ENCODE peak calls at places on chromosomes 12 and 14, in six cellular contexts. E is neuronal stem cell, K is H1, O is IMR-90, Q is mesenchymal stem cell, M is trophoblast cell. C is an unnamed sample.

GRCh38 chr12:96263449-96263902 is 69.3 kb downstream of the ELK3 start:
- DNase-seq in E (no peak), K (no peak), O (peak; percentile 46), Q (peak; percentile 74), M (no peak), C (no peak)

GRCh38 chr14:89841855-89842254 is 112.7 kb downstream of the EFCAB11 start:
- DNase-seq in E (no peak), K (no peak), O (no peak), Q (no peak), M (peak; percentile 65), C (peak; percentile 56)

GRCh38 chr12:37666069-37666781 is 650.3 kb upstream of the ALG10B start:
- DNase-seq in E (no peak), K (no peak), O (no peak), Q (no peak), M (no peak), C (no peak)

GRCh38 chr14:106209745-106210144 is 683.4 kb downstream of the TMEM121 start:
- DNase-seq in E (no peak), K (no peak), O (no peak), Q (no peak), M (peak; percentile 55), C (no peak)

GRCh38 chr12:59031313-59031712 is 111.0 kb upstream of the LRIG3 start:
- DNase-seq in E (no peak), K (no peak), O (no peak), Q (no peak), M (no peak), C (no peak)

GRCh38 chr12:45268672-45269406 is 52.9 kb downstream of the ANO6 start:
- DNase-seq in E (no peak), K (no peak), O (peak; percentile 82), Q (peak; percentile 89), M (peak; percentile 25), C (no peak)

GRCh38 chr12:120090626-120091295 is 25.8 kb downstream of the RAB35 start:
- DNase-seq in E (no peak), K (no peak), O (no peak), Q (no peak), M (no peak), C (no peak)

GRCh38 chr14:23054000-23054811 is 3.1 kb downstream of the CDH24 start:
- DNase-seq in E (no peak), K (no peak), O (no peak), Q (no peak), M (no peak), C (peak; percentile 50)

GRCh38 chr12:109462868-109463692 is 14.0 kb downstream of the KCTD10 start:
- DNase-seq in E (no peak), K (no peak), O (peak; percentile 98), Q (peak; percentile 98), M (peak; percentile 71), C (peak; percentile 70)

GRCh38 chr14:68471964-68472508 is 320.8 kb downstream of the ZFP36L1 start:
- DNase-seq in E (no peak), K (no peak), O (no peak), Q (no peak), M (no peak), C (no peak)

GRCh38 chr14:92685784-92686355 is 62.6 kb downstream of the LGMN start:
- DNase-seq in E (no peak), K (no peak), O (no peak), Q (no peak), M (no peak), C (no peak)

GRCh38 chr14:32430326-32430725 is 101.2 kb downstream of the AKAP6 start:
- DNase-seq in E (no peak), K (no peak), O (peak; percentile 69), Q (peak; percentile 48), M (no peak), C (no peak)

GRCh38 chr14:24132061-24132685 is 1.7 kb downstream of the FITM1 start:
- DNase-seq in E (no peak), K (no peak), O (no peak), Q (no peak), M (no peak), C (no peak)

GRCh38 chr12:71797506-71797905 is 42.1 kb upstream of the TBC1D15 start:
- DNase-seq in E (no peak), K (no peak), O (no peak), Q (no peak), M (no peak), C (no peak)

GRCh38 chr12:118979763-118980406 is 1.5 kb upstream of the SRRM4 start:
- DNase-seq in E (peak; percentile 91), K (peak; percentile 39), O (peak; percentile 24), Q (peak; percentile 31), M (peak; percentile 39), C (peak; percentile 91)

GRCh38 chr14:93173943-93174395 is 10.7 kb downstream of the MOAP1 start:
- DNase-seq in E (no peak), K (no peak), O (peak; percentile 22), Q (no peak), M (no peak), C (no peak)

GRCh38 chr12:52062167-52063080 is 7.4 kb upstream of the ATG101 start:
- DNase-seq in E (no peak), K (no peak), O (no peak), Q (peak; percentile 24), M (no peak), C (no peak)

GRCh38 chr14:86799244-86799647 is 1193.7 kb downstream of the GALC start:
- DNase-seq in E (no peak), K (no peak), O (peak; percentile 98), Q (peak; percentile 91), M (peak; percentile 1), C (no peak)

GRCh38 chr14:58752782-58753181 is 115.0 kb downstream of the DACT1 start:
- DNase-seq in E (no peak), K (no peak), O (no peak), Q (no peak), M (peak; percentile 9), C (no peak)

DNA sequence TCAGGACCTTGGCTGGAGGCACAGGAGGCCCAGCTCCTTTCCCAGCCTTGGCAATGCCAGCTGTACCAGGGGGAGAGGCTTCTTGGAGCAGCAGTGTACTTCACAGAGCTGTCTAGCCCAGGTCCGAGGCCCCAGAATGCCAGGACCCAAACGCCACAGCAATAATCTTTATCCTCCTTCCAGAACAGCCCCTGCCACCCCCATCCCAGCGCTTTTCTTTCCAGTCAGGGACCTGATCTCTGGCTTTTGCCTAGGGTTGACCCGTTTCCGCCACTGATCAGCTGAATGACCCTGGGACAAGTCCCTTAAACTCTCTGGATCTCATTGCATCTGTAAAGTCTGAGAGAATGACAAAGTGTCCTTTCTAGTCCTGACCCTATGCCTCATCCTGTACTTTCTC is 5.1 kb downstream of the LAG3 start:
- DNase-seq in E (no peak), K (no peak), O (no peak), Q (no peak), M (no peak), C (no peak)
- H3K14ac ChIP-seq in E (no peak overlapping the region), K (no peak overlapping the region), O (no peak overlapping the region), Q (no peak overlapping the region), M (no peak overlapping the region), C (no peak overlapping the region)

GRCh38 chr12:62656576-62657362 is 190.1 kb downstream of the MON2 start:
- DNase-seq in E (no peak), K (no peak), O (no peak), Q (no peak), M (no peak), C (peak; percentile 65)

GRCh38 chr12:62659457-62660295 is 193.1 kb downstream of the MON2 start:
- DNase-seq in E (peak; percentile 48), K (peak; percentile 53), O (no peak), Q (no peak), M (no peak), C (peak; percentile 80)

GRCh38 chr12:62657363-62657632 is 190.7 kb downstream of the MON2 start:
- DNase-seq in E (no peak), K (no peak), O (no peak), Q (no peak), M (peak; percentile 13), C (no peak)

GRCh38 chr12:62658910-62659309 is 192.3 kb downstream of the MON2 start:
- DNase-seq in E (no peak), K (no peak), O (no peak), Q (no peak), M (no peak), C (no peak)

DNA sequence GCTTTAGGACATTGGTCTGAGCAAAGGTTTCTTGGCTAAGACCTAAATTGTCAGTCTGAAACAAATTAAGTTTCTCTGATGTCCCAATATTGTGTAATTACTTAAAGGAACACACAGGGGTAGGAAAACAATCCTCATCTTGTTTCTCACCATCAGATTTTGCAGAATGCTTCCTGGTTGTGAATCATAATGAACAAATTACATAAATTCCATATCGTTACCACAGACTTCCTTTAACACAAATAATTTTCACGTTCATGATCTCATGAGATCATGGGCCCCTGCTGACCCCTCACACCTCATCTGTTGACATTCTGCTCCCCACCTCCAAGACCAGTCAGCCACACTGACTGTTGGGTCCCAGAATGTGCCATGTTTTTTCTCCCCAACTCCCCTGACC is 194.1 kb downstream of the MON2 start:
- DNase-seq in E (no peak), K (no peak), O (peak; percentile 70), Q (no peak), M (no peak), C (no peak)
- H2BK120ac ChIP-seq in E (no peak overlapping the region), K (peak overlapping the region; percentile 91), O (no peak overlapping the region), Q (no peak overlapping the region), M (no peak overlapping the region), C (no peak overlapping the region)

GRCh38 chr12:62886796-62887195 is 48.2 kb downstream of the PPM1H start:
- DNase-seq in E (no peak), K (no peak), O (no peak), Q (no peak), M (no peak), C (no peak)

GRCh38 chr12:62882140-62882539 is 52.8 kb downstream of the PPM1H start:
- DNase-seq in E (no peak), K (no peak), O (no peak), Q (no peak), M (no peak), C (no peak)

GRCh38 chr12:62885242-62885641 is 49.7 kb downstream of the PPM1H start:
- DNase-seq in E (no peak), K (no peak), O (no peak), Q (no peak), M (no peak), C (no peak)

GRCh38 chr12:62879691-62880090 is 55.3 kb downstream of the PPM1H start:
- DNase-seq in E (no peak), K (no peak), O (no peak), Q (no peak), M (peak; percentile 71), C (no peak)

GRCh38 chr12:62882696-62883095 is 52.3 kb downstream of the PPM1H start:
- DNase-seq in E (no peak), K (no peak), O (no peak), Q (no peak), M (no peak), C (no peak)
- H3K14ac ChIP-seq in E (no peak overlapping the region), K (no peak overlapping the region), O (no peak overlapping the region), Q (no peak overlapping the region), M (no peak overlapping the region), C (no peak overlapping the region)

DNA sequence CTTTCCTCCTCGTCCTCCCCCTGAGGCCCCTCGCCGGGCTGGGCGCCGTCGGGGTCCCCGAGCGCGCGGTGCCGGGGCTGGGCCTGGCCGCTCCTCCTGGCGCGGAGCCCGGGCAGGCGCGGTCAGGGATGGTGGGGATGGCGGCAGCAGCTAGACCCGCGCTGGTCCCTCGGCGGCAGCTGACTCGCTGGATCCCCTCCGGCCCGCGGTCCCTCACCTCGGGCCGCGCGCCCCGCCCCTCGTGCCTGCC is at the start of gene SLC25A29:
- DNase-seq in E (no peak), K (no peak), O (no peak), Q (no peak), M (no peak), C (no peak)
- H2BK120ac ChIP-seq in E (peak within 1 kb of the TSS; percentile 100), K (no peak within 1 kb of the TSS), O (peak within 1 kb of the TSS; percentile 52), Q (peak within 1 kb of the TSS; percentile 84), M (peak within 1 kb of the TSS; percentile 91), C (no peak within 1 kb of the TSS)